ENCODE peak calls at places on chromosomes 7 and 10, in seven cellular contexts. L, Q, H, Y, F, K and X are unnamed samples. For H3K4me1 and H3K9me3, the result is how much of the 10 kb centered on the place peaks cover.

GRCh38 chr10:102399217-102400021 is 3.9 kb downstream of the NFKB2 start:
- DNase-seq in L (peak), Q (peak), H (peak), Y (peak), F (peak), K (peak), X (peak)

GRCh38 chr10:69160809-69161225 is 19.2 kb upstream of the SUPV3L1 start:
- DNase-seq in L (no peak), Q (no peak), H (no peak), Y (no peak), F (no peak), K (peak), X (no peak)

GRCh38 chr10:121961456-121961855 is 13.6 kb downstream of the NSMCE4A start:
- DNase-seq in L (no peak), Q (no peak), H (no peak), Y (no peak), F (no peak), K (no peak), X (no peak)

GRCh38 chr7:152674860-152675760 is 831 bp downstream of the XRCC2 start:
- DNase-seq in L (no peak), Q (no peak), H (peak), Y (no peak), F (no peak), K (peak), X (no peak)

GRCh38 chr10:82932426-82932825 is 1057.4 kb downstream of the NRG3 start:
- DNase-seq in L (no peak), Q (no peak), H (no peak), Y (no peak), F (no peak), K (no peak), X (no peak)

GRCh38 chr7:14047709-14048399 is 58.4 kb upstream of the ETV1 start:
- DNase-seq in L (no peak), Q (no peak), H (no peak), Y (no peak), F (no peak), K (no peak), X (no peak)

GRCh38 chr7:33882040-33882800 is 23.1 kb upstream of the BMPER start:
- DNase-seq in L (no peak), Q (no peak), H (peak), Y (no peak), F (no peak), K (no peak), X (no peak)

GRCh38 chr10:61961278-61961677 is 59.8 kb downstream of the ARID5B start:
- DNase-seq in L (peak), Q (no peak), H (no peak), Y (no peak), F (no peak), K (no peak), X (no peak)

GRCh38 chr7:128373588-128373987 is 12.1 kb upstream of the PRRT4 start:
- DNase-seq in L (no peak), Q (no peak), H (no peak), Y (no peak), F (no peak), K (no peak), X (no peak)

GRCh38 chr10:84076047-84076388 is 63.3 kb upstream of the GHITM start:
- DNase-seq in L (no peak), Q (no peak), H (peak), Y (peak), F (no peak), K (peak), X (no peak)

GRCh38 chr10:1601371-1601906 is 135.9 kb downstream of the ADARB2 start:
- DNase-seq in L (no peak), Q (no peak), H (no peak), Y (no peak), F (no peak), K (no peak), X (no peak)

GRCh38 chr7:76509931-76510877 is at the start of gene UPK3B:
- DNase-seq in L (peak), Q (no peak), H (no peak), Y (no peak), F (no peak), K (no peak), X (peak)

GRCh38 chr10:3220853-3221252 is 48.3 kb upstream of the PITRM1 start:
- DNase-seq in L (no peak), Q (no peak), H (no peak), Y (no peak), F (no peak), K (peak), X (no peak)

GRCh38 chr10:31426425-31426824 is 107.4 kb downstream of the ZEB1 start:
- DNase-seq in L (no peak), Q (no peak), H (peak), Y (no peak), F (no peak), K (peak), X (no peak)

GRCh38 chr7:109111086-109111485 is 541.4 kb downstream of the DNAJB9 start:
- DNase-seq in L (no peak), Q (no peak), H (no peak), Y (no peak), F (no peak), K (no peak), X (no peak)

GRCh38 chr7:93011351-93012294 is 106.2 kb downstream of the SAMD9 start:
- DNase-seq in L (no peak), Q (no peak), H (peak), Y (no peak), F (no peak), K (peak), X (no peak)

GRCh38 chr10:117175901-117176534 is 21.3 kb upstream of the KCNK18 start:
- DNase-seq in L (peak), Q (peak), H (peak), Y (peak), F (peak), K (peak), X (peak)

GRCh38 chr7:17598846-17599245 is 300.4 kb downstream of the AHR start:
- DNase-seq in L (no peak), Q (no peak), H (no peak), Y (no peak), F (no peak), K (peak), X (no peak)

GRCh38 chr7:64359543-64359942 is 45.8 kb downstream of the ZNF736 start:
- DNase-seq in L (no peak), Q (no peak), H (no peak), Y (no peak), F (no peak), K (no peak), X (no peak)

GRCh38 chr7:107162466-107162865 is 6.3 kb upstream of the HBP1 start:
- DNase-seq in L (no peak), Q (no peak), H (no peak), Y (no peak), F (no peak), K (peak), X (no peak)

GRCh38 chr7:49597805-49598204 is 175.6 kb upstream of the VWC2 start:
- DNase-seq in L (no peak), Q (no peak), H (no peak), Y (no peak), F (no peak), K (no peak), X (no peak)

GRCh38 chr7:88756806-88757205 is 2.7 kb upstream of the ZNF804B start:
- DNase-seq in L (no peak), Q (no peak), H (no peak), Y (no peak), F (no peak), K (no peak), X (no peak)

GRCh38 chr7:95897557-95898183 is 125.3 kb downstream of the DYNC1I1 start:
- DNase-seq in L (no peak), Q (no peak), H (no peak), Y (no peak), F (no peak), K (no peak), X (no peak)

GRCh38 chr7:146084086-146084485 is 32.5 kb upstream of the CNTNAP2 start:
- DNase-seq in L (no peak), Q (no peak), H (no peak), Y (no peak), F (no peak), K (no peak), X (no peak)

GRCh38 chr10:63630928-63631685 is 109.9 kb downstream of the REEP3 start:
- DNase-seq in L (no peak), Q (no peak), H (peak), Y (peak), F (no peak), K (peak), X (no peak)

GRCh38 chr10:28248092-28248491 is 54.8 kb downstream of the MPP7 start:
- DNase-seq in L (no peak), Q (no peak), H (peak), Y (no peak), F (no peak), K (peak), X (no peak)

GRCh38 chr10:111646021-111646420 is 537.5 kb downstream of the GPAM start:
- DNase-seq in L (no peak), Q (no peak), H (no peak), Y (no peak), F (no peak), K (no peak), X (no peak)

DNA sequence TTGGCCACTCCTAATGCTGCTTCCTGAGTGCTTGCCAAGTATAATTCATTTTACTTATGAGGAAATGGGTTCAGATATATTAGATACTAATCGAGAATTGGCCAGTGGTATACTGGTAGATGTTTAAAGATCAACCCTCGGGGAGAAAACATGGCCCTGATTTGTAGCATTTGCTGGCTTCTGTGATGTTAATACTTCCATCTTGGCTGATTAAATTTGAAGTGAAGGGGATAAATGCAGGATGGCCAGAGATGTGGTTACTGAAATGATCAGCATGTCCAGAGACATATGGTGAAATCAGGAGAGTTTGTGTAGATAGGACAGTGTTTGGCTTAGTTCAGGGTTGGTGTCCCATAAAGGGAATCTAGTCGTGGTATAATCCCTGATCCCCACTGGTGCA is 11.2 kb downstream of the UBE2D4 start:
- DNase-seq in L (no peak), Q (no peak), H (no peak), Y (no peak), F (no peak), K (no peak), X (no peak)
- H3K4me1 ChIP-seq in L (under half), Q (under half), H (under half), Y (under half), F (under half), K (under half), X (under half)

DNA sequence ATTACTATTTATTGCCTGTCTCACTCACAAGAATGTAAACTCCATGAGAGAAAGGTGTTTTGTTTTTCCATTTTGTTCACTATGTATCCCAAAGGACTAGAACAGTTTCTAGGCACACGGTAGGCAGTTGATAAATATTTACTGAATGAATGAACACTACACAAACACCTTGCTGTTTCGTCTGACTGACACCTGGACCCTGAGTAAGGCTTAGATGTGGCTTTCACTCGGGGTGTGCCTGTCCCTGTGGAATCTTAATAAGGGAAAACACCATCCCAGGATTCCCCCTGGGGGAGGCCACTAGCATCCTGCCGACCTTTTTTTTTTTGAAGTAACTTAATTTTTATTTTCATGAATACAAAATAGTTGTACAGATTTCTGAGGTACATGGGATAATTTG is 66.6 kb upstream of the STEAP1B start:
- DNase-seq in L (no peak), Q (no peak), H (no peak), Y (no peak), F (no peak), K (no peak), X (no peak)
- H3K9me3 ChIP-seq in L (under half), Q (under half), H (under half), Y (under half), F (under half), K (under half), X (under half)

GRCh38 chr7:134667899-134668298 is 21.2 kb downstream of the BPGM start:
- DNase-seq in L (no peak), Q (no peak), H (no peak), Y (no peak), F (no peak), K (no peak), X (no peak)

GRCh38 chr7:134671670-134672069 is 25.0 kb downstream of the BPGM start:
- DNase-seq in L (no peak), Q (no peak), H (peak), Y (no peak), F (no peak), K (no peak), X (no peak)

GRCh38 chr7:134674424-134674823 is 27.8 kb downstream of the BPGM start:
- DNase-seq in L (no peak), Q (no peak), H (no peak), Y (no peak), F (no peak), K (no peak), X (no peak)

GRCh38 chr7:134669388-134669787 is 22.7 kb downstream of the BPGM start:
- DNase-seq in L (peak), Q (no peak), H (no peak), Y (no peak), F (no peak), K (no peak), X (no peak)

GRCh38 chr7:134669845-134670373 is 23.3 kb downstream of the BPGM start:
- DNase-seq in L (peak), Q (peak), H (peak), Y (peak), F (peak), K (peak), X (peak)
- H3K27ac ChIP-seq in L (peak), Q (peak), H (no peak), Y (no peak), F (peak), K (no peak), X (no peak)

DNA sequence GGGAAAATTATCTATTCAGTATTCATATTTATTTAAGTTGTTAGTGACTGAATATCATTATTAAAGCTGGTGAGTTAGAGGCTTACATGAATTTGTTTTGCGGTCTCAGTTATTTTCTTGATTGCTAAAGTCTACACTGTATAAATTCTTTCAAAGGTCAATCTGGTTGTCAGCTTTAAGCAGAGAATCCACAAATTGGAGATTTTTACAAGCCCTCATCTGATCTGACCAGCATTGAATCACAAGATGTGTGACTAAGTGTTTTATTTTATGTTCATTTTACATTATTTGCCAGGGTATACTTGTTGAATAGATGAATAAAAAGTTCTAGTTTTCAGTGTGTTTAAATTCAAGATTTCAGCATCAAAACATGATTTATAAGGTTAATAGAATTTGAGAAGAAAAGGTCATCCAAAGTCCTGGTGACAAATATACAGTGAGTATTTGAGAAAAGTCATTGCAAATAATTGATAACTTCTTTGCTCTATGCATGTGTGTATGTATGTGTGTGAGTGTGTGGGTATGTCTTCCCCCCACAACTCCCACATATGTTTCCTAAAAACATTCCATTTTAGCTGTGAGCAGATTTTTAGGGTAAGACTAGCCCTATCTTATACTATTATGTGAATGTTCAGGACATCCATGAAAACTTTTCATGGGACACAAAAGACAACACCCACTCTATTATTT is 4.4 kb downstream of the SEMA3A start:
- DNase-seq in L (no peak), Q (no peak), H (peak), Y (no peak), F (no peak), K (peak), X (no peak)
- H3K4me1 ChIP-seq in L (under half), Q (under half), H (under half), Y (under half), F (under half), K (under half), X (under half)

GRCh38 chr10:43622022-43622421 is 15.8 kb downstream of the ZNF485 start:
- DNase-seq in L (no peak), Q (peak), H (no peak), Y (no peak), F (no peak), K (no peak), X (no peak)

GRCh38 chr10:43623351-43623750 is 17.1 kb downstream of the ZNF485 start:
- DNase-seq in L (peak), Q (no peak), H (peak), Y (no peak), F (no peak), K (peak), X (no peak)

GRCh38 chr10:43616697-43617370 is 10.6 kb downstream of the ZNF485 start:
- DNase-seq in L (no peak), Q (no peak), H (no peak), Y (no peak), F (no peak), K (no peak), X (no peak)

DNA sequence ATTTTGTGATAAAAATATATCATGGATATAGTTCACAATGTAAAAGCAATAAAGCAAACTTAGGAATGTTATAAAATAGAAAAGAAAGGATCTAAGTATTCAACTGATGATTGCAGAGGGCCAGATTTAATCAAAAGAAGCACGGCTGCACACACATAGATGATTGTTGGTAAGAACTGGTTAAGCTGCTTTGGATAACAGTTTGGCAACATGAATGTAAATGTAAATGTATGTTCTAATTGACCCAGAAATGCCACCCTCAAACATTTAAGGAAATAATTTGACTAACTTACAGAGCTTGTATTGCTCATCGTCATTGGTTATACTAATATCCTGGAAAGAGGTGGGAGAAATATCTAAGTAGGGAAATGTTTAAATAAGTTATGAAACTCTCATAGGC is 13.1 kb downstream of the ZNF485 start:
- DNase-seq in L (no peak), Q (no peak), H (no peak), Y (no peak), F (no peak), K (no peak), X (no peak)
- H3K9me3 ChIP-seq in L (half or more), Q (under half), H (under half), Y (under half), F (under half), K (under half), X (under half)

GRCh38 chr10:88983939-88984338 is 6.7 kb upstream of the FAS start:
- DNase-seq in L (no peak), Q (no peak), H (no peak), Y (no peak), F (no peak), K (no peak), X (no peak)
- H3K27ac ChIP-seq in L (peak), Q (peak), H (no peak), Y (no peak), F (peak), K (no peak), X (no peak)

GRCh38 chr10:119087271-119087897 is 6.8 kb upstream of the EIF3A start:
- DNase-seq in L (no peak), Q (no peak), H (no peak), Y (no peak), F (no peak), K (no peak), X (no peak)
- H3K4me1 ChIP-seq in L (under half), Q (under half), H (under half), Y (under half), F (under half), K (under half), X (under half)